ENCODE peak calls at places on chromosomes 12 and 14, in four cellular contexts. One of them, this sample, is unnamed.

GRCh38 chr12:56836800-56837663 is 73.9 kb downstream of the HSD17B6 start:
- DNase-seq in H1: no peak
- DNase-seq in A549: no peak
- DNase-seq in stomach: no peak
- DNase-seq in this sample: no peak

GRCh38 chr14:105880616-105881015 is 354.2 kb downstream of the TMEM121 start:
- DNase-seq in stomach: peak; percentile 17
- DNase-seq in H1: no peak
- DNase-seq in A549: no peak
- DNase-seq in this sample: peak; percentile 4

GRCh38 chr12:109542014-109542413 is 31.3 kb downstream of the MMAB start:
- DNase-seq in H1: no peak
- DNase-seq in stomach: no peak
- DNase-seq in A549: no peak
- DNase-seq in this sample: no peak

GRCh38 chr12:30980886-30981662 is 54.5 kb downstream of the TSPAN11 start:
- DNase-seq in H1: no peak
- DNase-seq in A549: no peak
- DNase-seq in stomach: no peak
- DNase-seq in this sample: no peak

GRCh38 chr14:78157855-78158436 is 12.2 kb upstream of the NRXN3 start:
- DNase-seq in stomach: peak; percentile 28
- DNase-seq in H1: peak; percentile 58
- DNase-seq in A549: no peak
- DNase-seq in this sample: no peak

GRCh38 chr14:92598549-92598905 is 84.9 kb downstream of the RIN3 start:
- DNase-seq in A549: no peak
- DNase-seq in stomach: no peak
- DNase-seq in H1: no peak
- DNase-seq in this sample: no peak

GRCh38 chr14:100106260-100106659 is 41.0 kb downstream of the EVL start:
- DNase-seq in A549: no peak
- DNase-seq in stomach: no peak
- DNase-seq in H1: no peak
- DNase-seq in this sample: no peak

GRCh38 chr12:107400686-107401447 is 284.7 kb upstream of the PWP1 start:
- DNase-seq in A549: no peak
- DNase-seq in H1: no peak
- DNase-seq in stomach: no peak
- DNase-seq in this sample: no peak

GRCh38 chr14:91929700-91930099 is 17.8 kb downstream of the FBLN5 start:
- DNase-seq in A549: no peak
- DNase-seq in stomach: no peak
- DNase-seq in H1: no peak
- DNase-seq in this sample: no peak

GRCh38 chr12:106138646-106139421 is at the start of gene NUAK1:
- DNase-seq in stomach: peak; percentile 54
- DNase-seq in A549: peak; percentile 66
- DNase-seq in H1: peak; percentile 83
- DNase-seq in this sample: peak; percentile 80

GRCh38 chr12:58424735-58425379 is 483.5 kb downstream of the ATP23 start:
- DNase-seq in A549: no peak
- DNase-seq in stomach: no peak
- DNase-seq in H1: no peak
- DNase-seq in this sample: no peak

GRCh38 chr14:103854017-103854808 is 6.8 kb upstream of the PPP1R13B start:
- DNase-seq in A549: no peak
- DNase-seq in H1: no peak
- DNase-seq in stomach: no peak
- DNase-seq in this sample: no peak

GRCh38 chr12:31582155-31582554 is 8.8 kb downstream of the DENND5B start:
- DNase-seq in H1: no peak
- DNase-seq in A549: no peak
- DNase-seq in stomach: no peak
- DNase-seq in this sample: no peak

GRCh38 chr14:50875359-50876090 is 3.7 kb downstream of the ABHD12B start:
- DNase-seq in A549: no peak
- DNase-seq in stomach: no peak
- DNase-seq in H1: no peak
- DNase-seq in this sample: no peak

GRCh38 chr14:104222396-104223036 is 84.1 kb downstream of the KIF26A start:
- DNase-seq in stomach: no peak
- DNase-seq in H1: no peak
- DNase-seq in A549: no peak
- DNase-seq in this sample: no peak

GRCh38 chr12:102316723-102317122 is 119.1 kb upstream of the PMCH start:
- DNase-seq in stomach: no peak
- DNase-seq in A549: no peak
- DNase-seq in H1: no peak
- DNase-seq in this sample: no peak

GRCh38 chr12:95102916-95103671 is 29.7 kb upstream of the NR2C1 start:
- DNase-seq in H1: no peak
- DNase-seq in stomach: no peak
- DNase-seq in A549: peak; percentile 85
- DNase-seq in this sample: no peak

GRCh38 chr12:124002021-124002640 is 29.1 kb downstream of the ZNF664 start:
- DNase-seq in A549: no peak
- DNase-seq in stomach: no peak
- DNase-seq in H1: no peak
- DNase-seq in this sample: no peak

GRCh38 chr12:96766232-96766631 is 140.8 kb upstream of the NEDD1 start:
- DNase-seq in H1: no peak
- DNase-seq in stomach: no peak
- DNase-seq in A549: no peak
- DNase-seq in this sample: no peak

GRCh38 chr12:68481181-68481941 is 129.3 kb upstream of the RAP1B start:
- DNase-seq in stomach: no peak
- DNase-seq in A549: no peak
- DNase-seq in H1: no peak
- DNase-seq in this sample: no peak

GRCh38 chr14:33016611-33017010 is 77.9 kb downstream of the NPAS3 start:
- DNase-seq in stomach: no peak
- DNase-seq in A549: no peak
- DNase-seq in H1: no peak
- DNase-seq in this sample: no peak

GRCh38 chr12:43113153-43113552 is 438.9 kb downstream of the ADAMTS20 start:
- DNase-seq in A549: no peak
- DNase-seq in stomach: no peak
- DNase-seq in H1: no peak
- DNase-seq in this sample: no peak

GRCh38 chr14:74501135-74501614 is 7.6 kb downstream of the ISCA2 start:
- DNase-seq in A549: peak; percentile 49
- DNase-seq in stomach: peak; percentile 70
- DNase-seq in H1: peak; percentile 77
- DNase-seq in this sample: peak; percentile 92

GRCh38 chr12:64099430-64099829 is 122.7 kb downstream of the KICS2 start:
- DNase-seq in H1: no peak
- DNase-seq in stomach: no peak
- DNase-seq in A549: peak; percentile 25
- DNase-seq in this sample: no peak

GRCh38 chr12:84455598-84455997 is 457.0 kb downstream of the SLC6A15 start:
- DNase-seq in stomach: no peak
- DNase-seq in A549: no peak
- DNase-seq in H1: no peak
- DNase-seq in this sample: no peak

GRCh38 chr14:76880432-76880831 is 54.2 kb downstream of the LRRC74A start:
- DNase-seq in A549: no peak
- DNase-seq in stomach: no peak
- DNase-seq in H1: no peak
- DNase-seq in this sample: no peak

GRCh38 chr14:75513911-75514672 is 8.2 kb upstream of the BATF start:
- DNase-seq in stomach: no peak
- DNase-seq in H1: peak; percentile 46
- DNase-seq in A549: no peak
- DNase-seq in this sample: no peak

GRCh38 chr14:56378474-56378873 is 201.1 kb upstream of the TMEM260 start:
- DNase-seq in H1: no peak
- DNase-seq in A549: no peak
- DNase-seq in stomach: no peak
- DNase-seq in this sample: no peak

GRCh38 chr14:103281496-103282231 is 52.4 kb upstream of the EIF5 start:
- DNase-seq in H1: no peak
- DNase-seq in stomach: peak; percentile 60
- DNase-seq in A549: peak; percentile 62
- DNase-seq in this sample: peak; percentile 69

GRCh38 chr12:121799175-121799841 is 4.5 kb upstream of the SETD1B start:
- DNase-seq in A549: peak; percentile 76
- DNase-seq in H1: no peak
- DNase-seq in stomach: peak; percentile 61
- DNase-seq in this sample: peak; percentile 74

GRCh38 chr14:31990959-31991541 is 86.1 kb upstream of the ARHGAP5 start:
- DNase-seq in stomach: no peak
- DNase-seq in H1: no peak
- DNase-seq in A549: no peak
- DNase-seq in this sample: no peak

GRCh38 chr14:31992051-31992450 is 85.1 kb upstream of the ARHGAP5 start:
- DNase-seq in A549: no peak
- DNase-seq in stomach: no peak
- DNase-seq in H1: no peak
- DNase-seq in this sample: no peak

GRCh38 chr14:31994391-31995033 is 82.6 kb upstream of the ARHGAP5 start:
- DNase-seq in A549: no peak
- DNase-seq in stomach: no peak
- DNase-seq in H1: no peak
- DNase-seq in this sample: no peak

GRCh38 chr14:31990183-31990862 is 86.8 kb upstream of the ARHGAP5 start:
- DNase-seq in stomach: no peak
- DNase-seq in H1: no peak
- DNase-seq in A549: no peak
- DNase-seq in this sample: no peak

DNA sequence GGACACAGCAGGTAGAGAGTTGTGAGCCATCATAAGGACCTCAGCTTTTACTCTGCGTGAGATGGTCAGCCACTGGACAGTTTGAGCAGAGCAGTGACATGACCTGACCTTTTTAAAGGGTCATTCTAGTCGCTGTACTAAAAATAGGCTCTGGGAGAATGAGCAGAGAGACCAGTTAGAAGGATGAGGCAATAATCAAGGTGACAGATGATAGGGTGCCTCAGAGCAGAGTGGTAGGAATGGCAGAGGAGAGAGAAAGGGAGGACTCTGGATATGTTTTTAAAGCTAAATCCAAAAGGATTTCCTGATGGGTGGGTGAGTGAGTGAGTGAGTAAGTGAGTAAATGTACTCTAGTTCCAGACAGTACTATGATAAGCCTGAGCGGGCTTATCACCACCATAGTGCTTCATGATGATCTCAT is 83.6 kb upstream of the ARHGAP5 start:
- DNase-seq in stomach: no peak
- DNase-seq in H1: no peak
- DNase-seq in A549: no peak
- DNase-seq in this sample: no peak
- H3K27ac ChIP-seq in stomach: no peak overlapping the region
- H3K27ac ChIP-seq in H1: no peak overlapping the region
- H3K27ac ChIP-seq in A549: peak overlapping the region; percentile 34
- H3K27ac ChIP-seq in this sample: no peak overlapping the region

GRCh38 chr14:61147898-61148549 is 133.1 kb downstream of the TMEM30B start:
- DNase-seq in H1: no peak
- DNase-seq in A549: no peak
- DNase-seq in stomach: no peak
- DNase-seq in this sample: no peak
- TF ChIP-seq EP300 in H1: no peak
- TF ChIP-seq EP300 in A549: no peak
- TF ChIP-seq EP300 in stomach: no peak
- TF ChIP-seq EP300 in this sample: no peak

GRCh38 chr12:130715996-130716917 is at the start of gene RIMBP2:
- DNase-seq in A549: no peak
- DNase-seq in stomach: peak; percentile 14
- DNase-seq in H1: peak; percentile 61
- DNase-seq in this sample: peak; percentile 50

GRCh38 chr12:130715150-130715995 is 726 bp downstream of the RIMBP2 start:
- DNase-seq in stomach: peak; percentile 19
- DNase-seq in H1: peak; percentile 58
- DNase-seq in A549: no peak
- DNase-seq in this sample: peak; percentile 36

GRCh38 chr12:130714091-130714590 is 2.0 kb downstream of the RIMBP2 start:
- DNase-seq in A549: no peak
- DNase-seq in H1: no peak
- DNase-seq in stomach: peak; percentile 17
- DNase-seq in this sample: no peak

GRCh38 chr12:130713581-130713991 is 2.5 kb downstream of the RIMBP2 start:
- DNase-seq in stomach: no peak
- DNase-seq in A549: no peak
- DNase-seq in H1: no peak
- DNase-seq in this sample: peak; percentile 37

DNA sequence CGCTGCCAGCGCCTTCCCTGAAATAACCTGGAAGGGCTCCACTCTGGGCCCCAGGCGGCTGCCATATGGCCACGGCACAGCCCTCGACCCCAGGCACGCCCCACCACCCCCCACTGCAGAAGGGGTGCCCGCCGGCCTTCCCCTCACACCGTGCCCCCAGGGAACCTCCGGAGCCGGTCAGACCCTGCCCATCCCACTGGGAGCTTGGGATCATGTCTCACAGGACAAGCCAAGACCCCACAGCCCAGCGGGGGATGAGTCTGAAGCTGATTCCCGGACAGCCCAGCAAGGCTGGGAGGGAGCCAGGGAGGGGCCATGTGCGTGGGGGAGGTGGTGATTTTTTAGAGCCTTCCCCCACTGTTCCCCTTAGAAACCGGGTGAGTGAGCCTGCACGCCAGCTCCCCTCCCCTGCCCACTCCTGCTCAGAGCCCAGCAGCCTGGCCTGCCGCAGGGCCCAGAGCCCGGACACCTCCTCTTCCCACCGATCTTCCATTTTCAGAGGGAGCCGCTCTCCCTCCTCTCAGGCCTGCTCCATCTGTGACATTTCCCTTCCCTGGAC is 1.4 kb downstream of the RIMBP2 start:
- DNase-seq in A549: no peak
- DNase-seq in H1: peak; percentile 58
- DNase-seq in stomach: no peak
- DNase-seq in this sample: peak; percentile 53
- H3K27ac ChIP-seq in A549: no peak overlapping the region
- H3K27ac ChIP-seq in H1: no peak overlapping the region
- H3K27ac ChIP-seq in stomach: no peak overlapping the region
- H3K27ac ChIP-seq in this sample: no peak overlapping the region

GRCh38 chr12:49345048-49345839 is 1.4 kb upstream of the DNAJC22 start:
- DNase-seq in H1: peak; percentile 67
- DNase-seq in stomach: peak; percentile 35
- DNase-seq in A549: no peak
- DNase-seq in this sample: peak; percentile 29
- TF ChIP-seq EP300 in H1: no peak
- TF ChIP-seq EP300 in stomach: no peak
- TF ChIP-seq EP300 in A549: no peak
- TF ChIP-seq EP300 in this sample: no peak

GRCh38 chr12:1201886-1202285 is 210.9 kb downstream of the ERC1 start:
- DNase-seq in H1: no peak
- DNase-seq in stomach: no peak
- DNase-seq in A549: no peak
- DNase-seq in this sample: no peak
- H3K27ac ChIP-seq in H1: no peak overlapping the region
- H3K27ac ChIP-seq in stomach: no peak overlapping the region
- H3K27ac ChIP-seq in A549: no peak overlapping the region
- H3K27ac ChIP-seq in this sample: no peak overlapping the region

GRCh38 chr12:52976574-52977071 is 27.7 kb downstream of the KRT18 start:
- DNase-seq in H1: no peak
- DNase-seq in stomach: no peak
- DNase-seq in A549: no peak
- DNase-seq in this sample: no peak
- TF ChIP-seq EP300 in H1: no peak
- TF ChIP-seq EP300 in stomach: no peak
- TF ChIP-seq EP300 in A549: no peak
- TF ChIP-seq EP300 in this sample: no peak

This sample was measured in ovary.